ENCODE peak calls at places on chromosome 9, in five cellular contexts. One of them, this sample, is unnamed.

GRCh38 chr9:71506821-71507220 is 261.5 kb downstream of the CEMIP2 start:
- DNase-seq in H1: no peak
- DNase-seq in mesenchymal stem cell: peak
- DNase-seq in IMR-90: peak
- DNase-seq in H9: no peak
- DNase-seq in this sample: no peak

GRCh38 chr9:126357074-126357473 is 30.4 kb downstream of the MVB12B start:
- DNase-seq in H1: no peak
- DNase-seq in H9: no peak
- DNase-seq in IMR-90: no peak
- DNase-seq in mesenchymal stem cell: no peak
- DNase-seq in this sample: no peak

GRCh38 chr9:128917151-128917849 is 3.5 kb upstream of the PHYHD1 start:
- DNase-seq in H9: no peak
- DNase-seq in H1: no peak
- DNase-seq in mesenchymal stem cell: no peak
- DNase-seq in IMR-90: peak
- DNase-seq in this sample: no peak

GRCh38 chr9:32551491-32552049 is 557 bp upstream of the SMIM27 start:
- DNase-seq in mesenchymal stem cell: peak
- DNase-seq in IMR-90: peak
- DNase-seq in H9: peak
- DNase-seq in H1: no peak
- DNase-seq in this sample: peak

GRCh38 chr9:73539881-73540280 is 388.2 kb downstream of the ANXA1 start:
- DNase-seq in IMR-90: no peak
- DNase-seq in H9: no peak
- DNase-seq in mesenchymal stem cell: no peak
- DNase-seq in H1: no peak
- DNase-seq in this sample: no peak

GRCh38 chr9:72978724-72979123 is 25.9 kb upstream of the ALDH1A1 start:
- DNase-seq in H9: no peak
- DNase-seq in IMR-90: no peak
- DNase-seq in H1: no peak
- DNase-seq in mesenchymal stem cell: no peak
- DNase-seq in this sample: no peak

GRCh38 chr9:94743035-94743954 is 16.8 kb downstream of the AOPEP start:
- DNase-seq in H9: no peak
- DNase-seq in mesenchymal stem cell: peak
- DNase-seq in H1: no peak
- DNase-seq in IMR-90: peak
- DNase-seq in this sample: no peak

GRCh38 chr9:124267271-124267807 is 9.6 kb downstream of the NEK6 start:
- DNase-seq in H1: no peak
- DNase-seq in mesenchymal stem cell: peak
- DNase-seq in H9: no peak
- DNase-seq in IMR-90: peak
- DNase-seq in this sample: no peak

GRCh38 chr9:113538646-113539430 is 75.3 kb downstream of the RGS3 start:
- DNase-seq in H9: no peak
- DNase-seq in H1: no peak
- DNase-seq in mesenchymal stem cell: no peak
- DNase-seq in IMR-90: no peak
- DNase-seq in this sample: no peak
- H3K23ac ChIP-seq in H9: no peak
- H3K23ac ChIP-seq in H1: no peak
- H3K23ac ChIP-seq in mesenchymal stem cell: no peak
- H3K23ac ChIP-seq in IMR-90: no peak
- H3K23ac ChIP-seq in this sample: no peak

DNA sequence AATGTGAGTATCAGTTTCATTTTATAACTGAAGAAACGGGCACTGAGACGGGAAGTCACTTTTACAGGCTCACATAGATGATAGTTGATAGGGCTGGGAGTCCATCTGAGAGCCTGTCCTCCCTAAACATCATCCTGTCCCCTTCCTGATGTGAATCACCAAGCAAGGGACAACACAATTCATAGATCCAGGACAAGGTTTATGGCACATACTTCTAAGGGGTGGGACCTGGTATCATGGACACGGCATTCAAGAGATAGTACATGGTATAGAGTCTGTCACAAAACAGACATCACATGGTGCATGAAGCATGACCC is 20.6 kb downstream of the GSN start:
- DNase-seq in IMR-90: no peak
- DNase-seq in mesenchymal stem cell: no peak
- DNase-seq in H9: no peak
- DNase-seq in H1: no peak
- DNase-seq in this sample: no peak
- H4K91ac ChIP-seq in IMR-90: peak
- H4K91ac ChIP-seq in mesenchymal stem cell: peak
- H4K91ac ChIP-seq in H9: no peak
- H4K91ac ChIP-seq in H1: peak
- H4K91ac ChIP-seq in this sample: no peak

DNA sequence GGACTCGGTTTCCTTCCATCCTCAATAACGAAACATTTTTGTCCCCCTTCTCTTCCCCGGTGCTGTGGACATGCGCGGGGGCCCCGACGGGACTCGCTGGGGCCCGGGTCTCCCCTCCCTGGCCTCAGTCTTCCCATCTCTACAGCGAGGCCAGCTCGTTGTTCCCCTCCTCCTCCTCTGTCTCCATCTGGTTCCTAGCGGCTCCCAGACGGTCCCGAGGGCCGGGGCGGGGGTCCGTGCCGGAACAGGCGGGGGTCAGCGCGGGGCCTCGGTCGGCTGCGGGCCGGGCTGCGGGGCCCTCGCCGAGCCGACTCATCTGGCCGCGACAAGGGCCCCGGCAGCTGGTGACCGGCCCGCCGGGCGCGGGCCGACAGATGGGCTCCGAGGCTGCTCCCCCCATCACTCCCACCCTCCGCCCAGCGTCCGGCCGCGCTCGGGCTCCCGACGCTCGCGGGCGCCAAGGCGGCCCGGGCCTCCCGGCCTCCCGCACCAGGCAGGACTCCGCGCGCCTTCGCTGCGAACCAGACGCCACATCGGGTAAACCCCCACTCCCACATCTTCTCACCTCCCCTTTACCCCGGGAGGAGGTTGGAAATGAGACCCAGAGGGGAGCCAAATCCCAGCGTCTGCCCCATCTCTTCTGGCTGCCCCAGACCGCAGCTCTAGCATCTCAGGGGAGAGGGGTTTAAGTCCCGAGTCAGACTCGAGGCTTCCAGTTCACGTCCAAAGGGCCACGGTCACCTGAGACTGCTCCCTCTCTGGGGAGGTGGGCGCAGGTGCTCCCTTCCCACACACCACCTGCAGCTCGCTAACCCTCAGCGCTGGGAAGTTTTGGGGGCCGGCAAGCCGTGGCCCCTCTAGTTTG is 8.1 kb downstream of the BARHL1 start:
- DNase-seq in mesenchymal stem cell: no peak
- DNase-seq in IMR-90: no peak
- DNase-seq in H9: no peak
- DNase-seq in H1: no peak
- DNase-seq in this sample: no peak
- H3K23ac ChIP-seq in mesenchymal stem cell: peak
- H3K23ac ChIP-seq in IMR-90: no peak
- H3K23ac ChIP-seq in H9: no peak
- H3K23ac ChIP-seq in H1: no peak
- H3K23ac ChIP-seq in this sample: peak

GRCh38 chr9:105245720-105246161 is 1.3 kb downstream of the SLC44A1 start:
- DNase-seq in H9: no peak
- DNase-seq in IMR-90: no peak
- DNase-seq in H1: no peak
- DNase-seq in mesenchymal stem cell: no peak
- DNase-seq in this sample: no peak
- H4K91ac ChIP-seq in H9: peak
- H4K91ac ChIP-seq in IMR-90: no peak
- H4K91ac ChIP-seq in H1: no peak
- H4K91ac ChIP-seq in mesenchymal stem cell: no peak
- H4K91ac ChIP-seq in this sample: no peak